ENCODE peak calls at places on chromosomes 5 and 9, in four cellular contexts. One of them, this sample, is unnamed.

GRCh38 chr5:35136386-35136785 is 88.6 kb upstream of the AGXT2 start:
- DNase-seq in progenitor cell of endocrine pancreas: no peak
- DNase-seq in choroid plexus epithelial cell: peak
- DNase-seq in body of pancreas: no peak
- DNase-seq in this sample: peak

GRCh38 chr9:69034071-69034470 is 1.5 kb upstream of the FXN start:
- DNase-seq in progenitor cell of endocrine pancreas: no peak
- DNase-seq in choroid plexus epithelial cell: no peak
- DNase-seq in body of pancreas: no peak
- DNase-seq in this sample: peak

GRCh38 chr5:176131771-176132170 is 106.5 kb upstream of the SIMC1 start:
- DNase-seq in progenitor cell of endocrine pancreas: no peak
- DNase-seq in choroid plexus epithelial cell: no peak
- DNase-seq in body of pancreas: no peak
- DNase-seq in this sample: no peak

GRCh38 chr5:18305288-18305899 is 671.1 kb downstream of the TAF11L14 start:
- DNase-seq in progenitor cell of endocrine pancreas: peak
- DNase-seq in choroid plexus epithelial cell: peak
- DNase-seq in body of pancreas: no peak
- DNase-seq in this sample: peak

GRCh38 chr5:142544946-142545652 is 140.8 kb downstream of the FGF1 start:
- DNase-seq in progenitor cell of endocrine pancreas: no peak
- DNase-seq in choroid plexus epithelial cell: peak
- DNase-seq in body of pancreas: no peak
- DNase-seq in this sample: no peak

GRCh38 chr9:106771618-106772017 is 91.3 kb upstream of the ZNF462 start:
- DNase-seq in progenitor cell of endocrine pancreas: no peak
- DNase-seq in choroid plexus epithelial cell: no peak
- DNase-seq in body of pancreas: peak
- DNase-seq in this sample: no peak

GRCh38 chr5:141560725-141561483 is 57.9 kb downstream of the DIAPH1 start:
- DNase-seq in progenitor cell of endocrine pancreas: peak
- DNase-seq in choroid plexus epithelial cell: peak
- DNase-seq in body of pancreas: peak
- DNase-seq in this sample: peak

GRCh38 chr9:35616681-35617459 is 1.3 kb downstream of the CD72 start:
- DNase-seq in progenitor cell of endocrine pancreas: no peak
- DNase-seq in choroid plexus epithelial cell: peak
- DNase-seq in body of pancreas: peak
- DNase-seq in this sample: peak

GRCh38 chr5:72377920-72378635 is 57.9 kb downstream of the PTCD2 start:
- DNase-seq in progenitor cell of endocrine pancreas: no peak
- DNase-seq in choroid plexus epithelial cell: peak
- DNase-seq in body of pancreas: no peak
- DNase-seq in this sample: peak

GRCh38 chr5:9947944-9948343 is 301.7 kb downstream of the ATPSCKMT start:
- DNase-seq in progenitor cell of endocrine pancreas: no peak
- DNase-seq in choroid plexus epithelial cell: no peak
- DNase-seq in body of pancreas: no peak
- DNase-seq in this sample: no peak

GRCh38 chr5:175889910-175890684 is 18.7 kb downstream of the CPLX2 start:
- DNase-seq in progenitor cell of endocrine pancreas: no peak
- DNase-seq in choroid plexus epithelial cell: no peak
- DNase-seq in body of pancreas: peak
- DNase-seq in this sample: peak

GRCh38 chr9:121700831-121701419 is 49.5 kb downstream of the DAB2IP start:
- DNase-seq in progenitor cell of endocrine pancreas: no peak
- DNase-seq in choroid plexus epithelial cell: no peak
- DNase-seq in body of pancreas: no peak
- DNase-seq in this sample: no peak

GRCh38 chr5:178309271-178310008 is 76.8 kb upstream of the PHYKPL start:
- DNase-seq in progenitor cell of endocrine pancreas: no peak
- DNase-seq in choroid plexus epithelial cell: no peak
- DNase-seq in body of pancreas: no peak
- DNase-seq in this sample: no peak

GRCh38 chr9:136669791-136670464 is 7.2 kb downstream of the EGFL7 start:
- DNase-seq in progenitor cell of endocrine pancreas: no peak
- DNase-seq in choroid plexus epithelial cell: no peak
- DNase-seq in body of pancreas: no peak
- DNase-seq in this sample: no peak

GRCh38 chr9:129458663-129459549 is 162.0 kb downstream of the C9orf50 start:
- DNase-seq in progenitor cell of endocrine pancreas: no peak
- DNase-seq in choroid plexus epithelial cell: peak
- DNase-seq in body of pancreas: peak
- DNase-seq in this sample: no peak

GRCh38 chr5:78953092-78953800 is 31.9 kb downstream of the ARSB start:
- DNase-seq in progenitor cell of endocrine pancreas: no peak
- DNase-seq in choroid plexus epithelial cell: peak
- DNase-seq in body of pancreas: no peak
- DNase-seq in this sample: peak

GRCh38 chr5:150399158-150400019 is 13.3 kb downstream of the CD74 start:
- DNase-seq in progenitor cell of endocrine pancreas: no peak
- DNase-seq in choroid plexus epithelial cell: peak
- DNase-seq in body of pancreas: no peak
- DNase-seq in this sample: no peak

DNA sequence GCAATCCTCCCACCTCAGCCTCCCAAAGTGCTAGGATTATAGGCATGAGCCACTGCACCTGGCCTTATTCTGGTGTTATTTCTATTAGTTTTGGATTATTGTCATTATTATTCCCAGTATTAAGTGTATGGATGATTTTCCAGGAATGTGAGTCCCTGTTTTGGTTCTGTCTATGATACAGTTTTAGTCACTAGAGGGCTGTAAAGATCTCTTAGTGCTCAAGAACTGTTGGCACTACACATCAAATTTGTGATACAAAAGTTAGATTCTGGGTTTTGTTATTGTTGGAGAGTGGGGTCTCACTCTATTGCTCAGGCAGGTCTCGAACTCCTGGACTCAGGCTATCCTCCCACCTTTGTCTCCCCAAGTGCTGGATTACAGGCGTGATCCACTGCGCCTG is 12.1 kb downstream of the CCL28 start:
- DNase-seq in progenitor cell of endocrine pancreas: no peak
- DNase-seq in choroid plexus epithelial cell: peak
- DNase-seq in body of pancreas: no peak
- DNase-seq in this sample: peak
- TF ChIP-seq CTCF in progenitor cell of endocrine pancreas: no peak
- TF ChIP-seq CTCF in choroid plexus epithelial cell: peak
- TF ChIP-seq CTCF in body of pancreas: no peak
- TF ChIP-seq CTCF in this sample: peak

GRCh38 chr5:73437126-73438047 is 11.2 kb downstream of the FOXD1 start:
- DNase-seq in progenitor cell of endocrine pancreas: peak
- DNase-seq in choroid plexus epithelial cell: peak
- DNase-seq in body of pancreas: no peak
- DNase-seq in this sample: no peak
- TF ChIP-seq CTCF in progenitor cell of endocrine pancreas: peak
- TF ChIP-seq CTCF in choroid plexus epithelial cell: peak
- TF ChIP-seq CTCF in body of pancreas: no peak
- TF ChIP-seq CTCF in this sample: peak

GRCh38 chr9:111621895-111622480 is 9.1 kb upstream of the DNAJC25 start:
- DNase-seq in progenitor cell of endocrine pancreas: no peak
- DNase-seq in choroid plexus epithelial cell: peak
- DNase-seq in body of pancreas: peak
- DNase-seq in this sample: peak
- TF ChIP-seq CTCF in progenitor cell of endocrine pancreas: peak
- TF ChIP-seq CTCF in choroid plexus epithelial cell: peak
- TF ChIP-seq CTCF in body of pancreas: peak
- TF ChIP-seq CTCF in this sample: peak

DNA sequence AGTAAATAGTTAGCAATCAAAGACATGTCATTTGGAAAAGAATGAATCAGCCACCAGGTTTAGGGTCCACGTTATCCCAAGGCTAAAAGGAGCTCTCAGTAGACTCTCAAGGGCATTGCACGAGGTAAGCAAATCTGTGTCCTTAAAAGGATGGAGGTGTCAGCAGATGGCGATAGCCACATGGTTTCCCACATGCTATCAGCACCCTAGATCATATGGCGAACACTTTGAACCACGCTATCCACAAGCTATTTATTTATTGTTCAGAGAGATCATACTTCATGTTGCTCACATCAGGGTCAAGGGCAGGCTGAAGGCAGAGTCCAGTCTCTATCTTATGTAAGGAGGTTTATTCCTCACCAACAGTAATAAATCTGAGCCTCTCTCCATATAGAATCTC is 43.7 kb downstream of the CDH6 start:
- DNase-seq in progenitor cell of endocrine pancreas: no peak
- DNase-seq in choroid plexus epithelial cell: peak
- DNase-seq in body of pancreas: no peak
- DNase-seq in this sample: peak
- TF ChIP-seq CTCF in progenitor cell of endocrine pancreas: no peak
- TF ChIP-seq CTCF in choroid plexus epithelial cell: peak
- TF ChIP-seq CTCF in body of pancreas: no peak
- TF ChIP-seq CTCF in this sample: peak

GRCh38 chr5:92909545-92909962 is 671.5 kb downstream of the NR2F1-AS1 start:
- DNase-seq in progenitor cell of endocrine pancreas: peak
- DNase-seq in choroid plexus epithelial cell: peak
- DNase-seq in body of pancreas: no peak
- DNase-seq in this sample: no peak
- TF ChIP-seq CTCF in progenitor cell of endocrine pancreas: peak
- TF ChIP-seq CTCF in choroid plexus epithelial cell: peak
- TF ChIP-seq CTCF in body of pancreas: no peak
- TF ChIP-seq CTCF in this sample: peak